ENCODE peak calls at places on chromosomes 6 and 20, in six cellular contexts. One of them, this sample, is unnamed. For H3K9me3, the result is how much of the 10 kb centered on the place peaks cover.

GRCh38 chr6:144330588-144330987 is 45.5 kb downstream of the UTRN start:
- DNase-seq in IMR-90: no peak
- DNase-seq in H9: peak
- DNase-seq in H1: peak
- DNase-seq in trophoblast cell: peak
- DNase-seq in mesenchymal stem cell: no peak
- DNase-seq in this sample: no peak

GRCh38 chr20:9100721-9101120 is 31.8 kb downstream of the PLCB4 start:
- DNase-seq in IMR-90: no peak
- DNase-seq in H9: no peak
- DNase-seq in H1: no peak
- DNase-seq in trophoblast cell: no peak
- DNase-seq in mesenchymal stem cell: no peak
- DNase-seq in this sample: no peak

GRCh38 chr20:63735859-63736718 is at the start of gene LIME1:
- DNase-seq in IMR-90: no peak
- DNase-seq in H9: peak
- DNase-seq in H1: no peak
- DNase-seq in trophoblast cell: no peak
- DNase-seq in mesenchymal stem cell: no peak
- DNase-seq in this sample: no peak

GRCh38 chr6:41092421-41093140 is 19.8 kb downstream of the NFYA start:
- DNase-seq in IMR-90: peak
- DNase-seq in H9: no peak
- DNase-seq in H1: no peak
- DNase-seq in trophoblast cell: no peak
- DNase-seq in mesenchymal stem cell: peak
- DNase-seq in this sample: no peak

GRCh38 chr6:11212625-11213024 is 19.8 kb downstream of the NEDD9 start:
- DNase-seq in IMR-90: peak
- DNase-seq in H9: no peak
- DNase-seq in H1: no peak
- DNase-seq in trophoblast cell: peak
- DNase-seq in mesenchymal stem cell: peak
- DNase-seq in this sample: no peak

GRCh38 chr20:18587665-18588553 is at the start of gene DTD1:
- DNase-seq in IMR-90: peak
- DNase-seq in H9: peak
- DNase-seq in H1: peak
- DNase-seq in trophoblast cell: peak
- DNase-seq in mesenchymal stem cell: peak
- DNase-seq in this sample: peak

GRCh38 chr6:167119680-167120556 is 3.0 kb upstream of the CCR6 start:
- DNase-seq in IMR-90: no peak
- DNase-seq in H9: no peak
- DNase-seq in H1: no peak
- DNase-seq in trophoblast cell: no peak
- DNase-seq in mesenchymal stem cell: no peak
- DNase-seq in this sample: no peak

GRCh38 chr20:48722737-48723191 is 105.0 kb downstream of the PREX1 start:
- DNase-seq in IMR-90: no peak
- DNase-seq in H9: no peak
- DNase-seq in H1: no peak
- DNase-seq in trophoblast cell: peak
- DNase-seq in mesenchymal stem cell: peak
- DNase-seq in this sample: no peak

GRCh38 chr20:36861875-36862801 is 13.8 kb upstream of the TLDC2 start:
- DNase-seq in IMR-90: peak
- DNase-seq in H9: peak
- DNase-seq in H1: no peak
- DNase-seq in trophoblast cell: peak
- DNase-seq in mesenchymal stem cell: peak
- DNase-seq in this sample: no peak

GRCh38 chr20:23257848-23258746 is 92.5 kb upstream of the NXT1 start:
- DNase-seq in IMR-90: peak
- DNase-seq in H9: no peak
- DNase-seq in H1: no peak
- DNase-seq in trophoblast cell: peak
- DNase-seq in mesenchymal stem cell: peak
- DNase-seq in this sample: no peak

GRCh38 chr20:44097521-44098255 is 89.3 kb downstream of the JPH2 start:
- DNase-seq in IMR-90: peak
- DNase-seq in H9: no peak
- DNase-seq in H1: no peak
- DNase-seq in trophoblast cell: no peak
- DNase-seq in mesenchymal stem cell: no peak
- DNase-seq in this sample: no peak

GRCh38 chr6:35096129-35096852 is 44.8 kb downstream of the TCP11 start:
- DNase-seq in IMR-90: peak
- DNase-seq in H9: no peak
- DNase-seq in H1: no peak
- DNase-seq in trophoblast cell: peak
- DNase-seq in mesenchymal stem cell: peak
- DNase-seq in this sample: no peak

GRCh38 chr6:139748353-139749146 is 374.1 kb upstream of the CITED2 start:
- DNase-seq in IMR-90: peak
- DNase-seq in H9: no peak
- DNase-seq in H1: no peak
- DNase-seq in trophoblast cell: peak
- DNase-seq in mesenchymal stem cell: peak
- DNase-seq in this sample: no peak

GRCh38 chr6:76885861-76886301 is 577.4 kb downstream of the HTR1B start:
- DNase-seq in IMR-90: peak
- DNase-seq in H9: no peak
- DNase-seq in H1: no peak
- DNase-seq in trophoblast cell: no peak
- DNase-seq in mesenchymal stem cell: peak
- DNase-seq in this sample: no peak

GRCh38 chr20:53794529-53795115 is 201.0 kb upstream of the ZNF217 start:
- DNase-seq in IMR-90: peak
- DNase-seq in H9: no peak
- DNase-seq in H1: no peak
- DNase-seq in trophoblast cell: no peak
- DNase-seq in mesenchymal stem cell: peak
- DNase-seq in this sample: no peak

GRCh38 chr20:11993886-11994466 is 76.3 kb downstream of the BTBD3 start:
- DNase-seq in IMR-90: no peak
- DNase-seq in H9: peak
- DNase-seq in H1: no peak
- DNase-seq in trophoblast cell: no peak
- DNase-seq in mesenchymal stem cell: no peak
- DNase-seq in this sample: no peak

GRCh38 chr6:101178748-101179147 is 214.8 kb upstream of the GRIK2 start:
- DNase-seq in IMR-90: no peak
- DNase-seq in H9: no peak
- DNase-seq in H1: no peak
- DNase-seq in trophoblast cell: no peak
- DNase-seq in mesenchymal stem cell: peak
- DNase-seq in this sample: no peak

GRCh38 chr20:25083773-25084615 is 2.1 kb upstream of the VSX1 start:
- DNase-seq in IMR-90: no peak
- DNase-seq in H9: peak
- DNase-seq in H1: no peak
- DNase-seq in trophoblast cell: no peak
- DNase-seq in mesenchymal stem cell: no peak
- DNase-seq in this sample: no peak

GRCh38 chr6:114158838-114159694 is 183.8 kb downstream of the HS3ST5 start:
- DNase-seq in IMR-90: no peak
- DNase-seq in H9: no peak
- DNase-seq in H1: no peak
- DNase-seq in trophoblast cell: no peak
- DNase-seq in mesenchymal stem cell: no peak
- DNase-seq in this sample: no peak

GRCh38 chr6:36196049-36196879 is at the start of gene BRPF3:
- DNase-seq in IMR-90: peak
- DNase-seq in H9: peak
- DNase-seq in H1: no peak
- DNase-seq in trophoblast cell: peak
- DNase-seq in mesenchymal stem cell: peak
- DNase-seq in this sample: peak

GRCh38 chr20:35837577-35838195 is 65.9 kb downstream of the PHF20 start:
- DNase-seq in IMR-90: peak
- DNase-seq in H9: no peak
- DNase-seq in H1: no peak
- DNase-seq in trophoblast cell: no peak
- DNase-seq in mesenchymal stem cell: no peak
- DNase-seq in this sample: no peak

GRCh38 chr6:158767714-158768113 is 51.5 kb downstream of the EZR start:
- DNase-seq in IMR-90: no peak
- DNase-seq in H9: no peak
- DNase-seq in H1: no peak
- DNase-seq in trophoblast cell: no peak
- DNase-seq in mesenchymal stem cell: no peak
- DNase-seq in this sample: no peak

GRCh38 chr20:40564997-40565680 is 123.9 kb downstream of the MAFB start:
- DNase-seq in IMR-90: peak
- DNase-seq in H9: no peak
- DNase-seq in H1: no peak
- DNase-seq in trophoblast cell: no peak
- DNase-seq in mesenchymal stem cell: peak
- DNase-seq in this sample: no peak

GRCh38 chr6:108862479-108863191 is 14.4 kb downstream of the ARMC2 start:
- DNase-seq in IMR-90: no peak
- DNase-seq in H9: no peak
- DNase-seq in H1: no peak
- DNase-seq in trophoblast cell: no peak
- DNase-seq in mesenchymal stem cell: no peak
- DNase-seq in this sample: no peak

GRCh38 chr6:42471116-42471515 is 19.4 kb upstream of the TRERF1 start:
- DNase-seq in IMR-90: no peak
- DNase-seq in H9: no peak
- DNase-seq in H1: no peak
- DNase-seq in trophoblast cell: no peak
- DNase-seq in mesenchymal stem cell: no peak
- DNase-seq in this sample: no peak

GRCh38 chr20:29874476-29875202 is 1382.8 kb upstream of the DEFB115 start:
- DNase-seq in IMR-90: no peak
- DNase-seq in H9: no peak
- DNase-seq in H1: no peak
- DNase-seq in trophoblast cell: no peak
- DNase-seq in mesenchymal stem cell: no peak
- DNase-seq in this sample: no peak

GRCh38 chr20:29878281-29878741 is 1379.2 kb upstream of the DEFB115 start:
- DNase-seq in IMR-90: no peak
- DNase-seq in H9: no peak
- DNase-seq in H1: no peak
- DNase-seq in trophoblast cell: peak
- DNase-seq in mesenchymal stem cell: no peak
- DNase-seq in this sample: no peak

GRCh38 chr20:29876911-29877285 is 1380.6 kb upstream of the DEFB115 start:
- DNase-seq in IMR-90: no peak
- DNase-seq in H9: no peak
- DNase-seq in H1: no peak
- DNase-seq in trophoblast cell: no peak
- DNase-seq in mesenchymal stem cell: no peak
- DNase-seq in this sample: no peak

GRCh38 chr20:29873946-29874345 is 1383.5 kb upstream of the DEFB115 start:
- DNase-seq in IMR-90: peak
- DNase-seq in H9: peak
- DNase-seq in H1: peak
- DNase-seq in trophoblast cell: no peak
- DNase-seq in mesenchymal stem cell: peak
- DNase-seq in this sample: peak

DNA sequence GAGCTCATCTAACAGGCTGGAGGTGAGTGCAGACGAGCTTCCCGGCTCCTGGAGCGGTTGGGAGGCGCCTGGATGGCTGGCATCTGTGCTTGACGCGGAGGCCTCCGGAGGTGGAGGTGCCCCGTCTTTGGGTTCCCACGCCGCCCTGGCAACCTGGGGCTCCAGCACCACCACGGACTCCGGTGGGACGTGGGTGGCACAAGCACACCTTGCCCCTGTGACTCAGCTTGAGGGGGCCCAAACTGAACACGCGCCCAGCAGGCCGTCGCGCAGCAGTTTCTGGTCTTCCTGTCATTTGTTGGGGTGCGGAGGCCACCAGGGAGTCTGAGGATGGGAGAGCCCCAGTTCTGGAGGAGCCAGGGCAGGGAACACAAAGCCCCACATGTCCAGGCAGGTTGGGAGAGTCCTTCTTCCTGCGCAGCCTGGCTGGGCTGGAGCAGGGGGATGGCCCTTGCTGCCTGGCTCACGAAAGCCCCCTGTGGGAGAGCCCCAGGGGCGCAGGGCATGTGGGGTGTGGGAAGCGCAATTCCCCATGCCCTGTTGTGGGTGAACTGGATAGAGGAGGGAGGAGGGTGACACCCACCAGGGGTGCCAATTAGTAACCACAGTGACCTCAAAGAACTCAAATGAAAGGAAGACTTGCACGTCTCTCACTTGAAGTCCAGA is 1378.6 kb upstream of the DEFB115 start:
- DNase-seq in IMR-90: no peak
- DNase-seq in H9: no peak
- DNase-seq in H1: no peak
- DNase-seq in trophoblast cell: no peak
- DNase-seq in mesenchymal stem cell: no peak
- DNase-seq in this sample: no peak
- H3K9me3 ChIP-seq in IMR-90: half or more
- H3K9me3 ChIP-seq in H9: half or more
- H3K9me3 ChIP-seq in H1: half or more
- H3K9me3 ChIP-seq in trophoblast cell: under half
- H3K9me3 ChIP-seq in mesenchymal stem cell: under half
- H3K9me3 ChIP-seq in this sample: under half

GRCh38 chr6:2791124-2792050 is 26.2 kb downstream of the WRNIP1 start:
- DNase-seq in IMR-90: peak
- DNase-seq in H9: peak
- DNase-seq in H1: no peak
- DNase-seq in trophoblast cell: peak
- DNase-seq in mesenchymal stem cell: peak
- DNase-seq in this sample: peak
- H3K9ac ChIP-seq in IMR-90: peak
- H3K9ac ChIP-seq in H9: no peak
- H3K9ac ChIP-seq in H1: no peak
- H3K9ac ChIP-seq in trophoblast cell: no peak
- H3K9ac ChIP-seq in mesenchymal stem cell: peak
- H3K9ac ChIP-seq in this sample: no peak

GRCh38 chr6:62999796-63000195 is 211.5 kb upstream of the FKBP1C start:
- DNase-seq in IMR-90: no peak
- DNase-seq in H9: no peak
- DNase-seq in H1: no peak
- DNase-seq in trophoblast cell: no peak
- DNase-seq in mesenchymal stem cell: peak
- DNase-seq in this sample: no peak

GRCh38 chr6:62998022-62998421 is 213.2 kb upstream of the FKBP1C start:
- DNase-seq in IMR-90: no peak
- DNase-seq in H9: no peak
- DNase-seq in H1: no peak
- DNase-seq in trophoblast cell: no peak
- DNase-seq in mesenchymal stem cell: no peak
- DNase-seq in this sample: no peak
- H4K8ac ChIP-seq in IMR-90: no peak
- H4K8ac ChIP-seq in H9: no peak
- H4K8ac ChIP-seq in H1: no peak
- H4K8ac ChIP-seq in trophoblast cell: no peak
- H4K8ac ChIP-seq in mesenchymal stem cell: no peak
- H4K8ac ChIP-seq in this sample: no peak

GRCh38 chr6:54758340-54758739 is 88.2 kb upstream of the FAM83B start:
- DNase-seq in IMR-90: no peak
- DNase-seq in H9: no peak
- DNase-seq in H1: no peak
- DNase-seq in trophoblast cell: no peak
- DNase-seq in mesenchymal stem cell: no peak
- DNase-seq in this sample: no peak

GRCh38 chr6:54754406-54754805 is 92.2 kb upstream of the FAM83B start:
- DNase-seq in IMR-90: no peak
- DNase-seq in H9: no peak
- DNase-seq in H1: no peak
- DNase-seq in trophoblast cell: no peak
- DNase-seq in mesenchymal stem cell: no peak
- DNase-seq in this sample: no peak
- H3K9me3 ChIP-seq in IMR-90: under half
- H3K9me3 ChIP-seq in H9: under half
- H3K9me3 ChIP-seq in H1: under half
- H3K9me3 ChIP-seq in trophoblast cell: under half
- H3K9me3 ChIP-seq in mesenchymal stem cell: under half
- H3K9me3 ChIP-seq in this sample: under half

This sample was measured in neuronal stem cell.